ENCODE peak calls at places on chromosome 10, in nine cellular contexts. F, T, R, O, B, V, I, Q and L are unnamed samples. For H3K36me3 and H3K4me1, the result is how much of the 10 kb centered on the place peaks cover.

GRCh38 chr10:25556457-25556856 is 377.6 kb upstream of the MYO3A start:
- DNase-seq in F (no peak), T (no peak), R (no peak), O (no peak), B (no peak), V (no peak), I (no peak), Q (no peak), L (no peak)

GRCh38 chr10:124709862-124710261 is 34.3 kb downstream of the FAM53B start:
- DNase-seq in F (no peak), T (no peak), R (peak), O (no peak), B (peak), V (peak), I (no peak), Q (no peak), L (no peak)

GRCh38 chr10:132725202-132725601 is 60.7 kb downstream of the NKX6-2 start:
- DNase-seq in F (no peak), T (no peak), R (no peak), O (no peak), B (no peak), V (no peak), I (no peak), Q (no peak), L (no peak)

GRCh38 chr10:101772017-101772894 is 3.7 kb downstream of the FGF8 start:
- DNase-seq in F (no peak), T (no peak), R (no peak), O (no peak), B (no peak), V (no peak), I (no peak), Q (no peak), L (no peak)

GRCh38 chr10:52566471-52567246 is 205.9 kb downstream of the MBL2 start:
- DNase-seq in F (no peak), T (no peak), R (no peak), O (peak), B (no peak), V (no peak), I (no peak), Q (peak), L (peak)

GRCh38 chr10:84140036-84140379 is 699 bp downstream of the GHITM start:
- DNase-seq in F (peak), T (no peak), R (no peak), O (peak), B (no peak), V (peak), I (no peak), Q (no peak), L (peak)

GRCh38 chr10:66881814-66882213 is 44.0 kb upstream of the LRRTM3 start:
- DNase-seq in F (no peak), T (no peak), R (no peak), O (no peak), B (no peak), V (no peak), I (no peak), Q (no peak), L (no peak)

GRCh38 chr10:3516191-3516590 is 268.8 kb downstream of the KLF6 start:
- DNase-seq in F (no peak), T (no peak), R (no peak), O (peak), B (no peak), V (no peak), I (no peak), Q (no peak), L (no peak)

GRCh38 chr10:106960812-106961211 is 203.7 kb downstream of the SORCS1 start:
- DNase-seq in F (no peak), T (no peak), R (no peak), O (no peak), B (no peak), V (no peak), I (no peak), Q (no peak), L (no peak)
- H3K4me3 ChIP-seq in F (no peak), T (no peak), R (no peak), O (no peak), B (no peak), V (no peak), I (no peak), Q (no peak), L (no peak)

GRCh38 chr10:70843776-70844489 is 28.2 kb downstream of the SGPL1 start:
- DNase-seq in F (no peak), T (no peak), R (no peak), O (no peak), B (no peak), V (no peak), I (no peak), Q (no peak), L (no peak)
- H3K36me3 ChIP-seq in F (under half), T (under half), R (under half), O (under half), B (under half), V (under half), I (under half), Q (under half), L (under half)

DNA sequence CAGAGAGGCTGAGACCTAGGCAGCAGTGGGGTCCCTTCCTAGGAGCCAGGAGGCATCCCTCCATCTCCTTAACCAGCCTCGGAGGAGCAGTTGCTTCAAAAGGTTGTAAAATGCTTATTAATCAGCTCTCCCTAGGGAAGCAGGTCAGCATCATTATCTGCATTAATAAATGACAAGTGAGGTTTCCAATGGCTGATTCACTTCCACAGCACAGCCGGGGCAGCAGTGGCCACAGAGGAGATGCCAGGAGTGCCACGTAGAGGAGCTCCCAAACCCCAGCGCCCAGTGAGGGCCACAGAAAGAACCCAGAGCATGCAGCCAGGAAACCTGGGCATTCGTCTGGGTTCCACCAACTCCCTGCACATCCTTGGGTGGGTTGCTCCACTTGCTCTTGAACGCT is 8.2 kb upstream of the NPFFR1 start:
- DNase-seq in F (no peak), T (no peak), R (no peak), O (no peak), B (no peak), V (no peak), I (no peak), Q (no peak), L (no peak)
- H3K4me1 ChIP-seq in F (under half), T (under half), R (under half), O (under half), B (under half), V (under half), I (under half), Q (under half), L (under half)

GRCh38 chr10:21502371-21502765 is 23.1 kb downstream of the SKIDA1 start:
- DNase-seq in F (no peak), T (no peak), R (no peak), O (no peak), B (no peak), V (no peak), I (no peak), Q (no peak), L (no peak)
- H3K4me3 ChIP-seq in F (no peak), T (no peak), R (no peak), O (no peak), B (no peak), V (no peak), I (no peak), Q (no peak), L (no peak)

GRCh38 chr10:97358781-97359180 is 24.3 kb upstream of the FRAT2 start:
- DNase-seq in F (no peak), T (no peak), R (no peak), O (no peak), B (no peak), V (no peak), I (no peak), Q (no peak), L (no peak)
- H3K36me3 ChIP-seq in F (under half), T (under half), R (under half), O (half or more), B (under half), V (under half), I (under half), Q (half or more), L (under half)